ENCODE peak calls at places on chromosome 18, in six cellular contexts. L is smooth muscle cell of the brain vasculature; O is stimulated activated CD4-positive, alpha-beta T cell treated with anti-CD3 and anti-CD28 coated beads, Interleukin-15, amount 100 ng/mL, for 1 hour; C is iris pigment epithelial cell; W is WTC11; R is NCI-H146. K is an unnamed sample.

GRCh38 chr18:21191596-21192307 is 50.3 kb upstream of the GREB1L start:
- DNase-seq in R (peak; percentile 85), C (peak; percentile 70), W (peak; percentile 71), L (no peak), O (no peak), K (peak; percentile 29)

GRCh38 chr18:50745946-50746345 is 73.9 kb downstream of the MRO start:
- DNase-seq in R (no peak), O (no peak), L (no peak), W (no peak), C (no peak), K (no peak)

GRCh38 chr18:50559750-50560680 is at the start of gene MAPK4:
- DNase-seq in L (no peak), C (peak; percentile 27), W (peak; percentile 49), O (no peak), R (peak; percentile 92), K (peak; percentile 24)

GRCh38 chr18:26532367-26533340 is 15.7 kb downstream of the KCTD1 start:
- DNase-seq in O (no peak), R (no peak), C (no peak), L (no peak), W (no peak), K (no peak)

GRCh38 chr18:70826571-70826970 is 537.7 kb downstream of the SOCS6 start:
- DNase-seq in W (no peak), O (no peak), C (no peak), L (no peak), R (no peak), K (no peak)

GRCh38 chr18:78969574-78970315 is 9.9 kb upstream of the SALL3 start:
- DNase-seq in C (no peak), W (no peak), R (no peak), O (no peak), L (no peak), K (no peak)

GRCh38 chr18:47149457-47150028 is 757 bp downstream of the HDHD2 start:
- DNase-seq in R (peak; percentile 62), C (no peak), L (no peak), O (no peak), W (no peak), K (no peak)

GRCh38 chr18:56545539-56545938 is 92.9 kb downstream of the TXNL1 start:
- DNase-seq in W (no peak), C (peak; percentile 23), R (no peak), L (no peak), O (no peak), K (no peak)

GRCh38 chr18:44568986-44569385 is 111.7 kb upstream of the SETBP1 start:
- DNase-seq in O (no peak), L (no peak), W (no peak), C (no peak), R (no peak), K (no peak)

GRCh38 chr18:23384778-23385736 is 68.0 kb upstream of the RIOK3 start:
- DNase-seq in R (no peak), C (no peak), L (no peak), O (no peak), W (no peak), K (no peak)

GRCh38 chr18:48939368-48940097 is 11.2 kb downstream of the SMAD7 start:
- DNase-seq in O (no peak), W (peak; percentile 66), R (no peak), L (no peak), C (peak; percentile 37), K (no peak)

GRCh38 chr18:35605686-35606417 is 24.3 kb downstream of the GALNT1 start:
- DNase-seq in L (no peak), R (no peak), C (peak; percentile 45), O (no peak), W (no peak), K (no peak)

GRCh38 chr18:51852661-51853060 is 487.3 kb upstream of the DCC start:
- DNase-seq in O (no peak), L (no peak), R (no peak), W (no peak), C (no peak), K (no peak)

GRCh38 chr18:48956378-48956777 is 5.6 kb upstream of the SMAD7 start:
- DNase-seq in C (peak; percentile 86), O (no peak), W (no peak), L (no peak), R (no peak), K (no peak)

GRCh38 chr18:46213295-46213694 is 109.1 kb downstream of the HAUS1 start:
- DNase-seq in R (no peak), C (peak; percentile 4), O (no peak), W (no peak), L (no peak), K (no peak)

GRCh38 chr18:49846718-49847470 is 33.6 kb upstream of the ACAA2 start:
- DNase-seq in C (no peak), R (peak; percentile 91), O (no peak), W (no peak), L (no peak), K (no peak)

GRCh38 chr18:46630160-46630559 is 26.9 kb downstream of the LOXHD1 start:
- DNase-seq in R (no peak), C (no peak), W (no peak), L (no peak), O (no peak), K (no peak)

GRCh38 chr18:7524786-7525185 is 42.3 kb upstream of the PTPRM start:
- DNase-seq in W (no peak), C (peak; percentile 46), O (no peak), R (no peak), L (no peak), K (no peak)

GRCh38 chr18:77539860-77540259 is 290.2 kb downstream of the GALR1 start:
- DNase-seq in O (no peak), C (no peak), L (no peak), W (no peak), R (no peak), K (no peak)

GRCh38 chr18:22822024-22822423 is 111.1 kb upstream of the RBBP8 start:
- DNase-seq in O (no peak), R (no peak), W (no peak), L (no peak), C (peak; percentile 82), K (no peak)

GRCh38 chr18:13136689-13137040 is 81.9 kb upstream of the LDLRAD4 start:
- DNase-seq in C (peak; percentile 17), R (peak; percentile 63), L (no peak), W (peak; percentile 54), O (no peak), K (peak; percentile 27)

GRCh38 chr18:54852780-54853675 is 24.8 kb downstream of the RAB27B start:
- DNase-seq in R (no peak), L (no peak), C (peak; percentile 77), O (no peak), W (no peak), K (no peak)

GRCh38 chr18:10259934-10260333 is 194.5 kb upstream of the APCDD1 start:
- DNase-seq in W (no peak), L (no peak), O (no peak), C (no peak), R (no peak), K (no peak)

GRCh38 chr18:74596959-74597661 is 560 bp upstream of the ZNF407 start:
- DNase-seq in L (peak; percentile 40), W (peak; percentile 61), R (peak; percentile 92), O (peak; percentile 57), C (peak; percentile 71), K (peak; percentile 70)

GRCh38 chr18:79257480-79257879 is 138.2 kb upstream of the NFATC1 start:
- DNase-seq in W (no peak), L (no peak), R (no peak), O (no peak), C (no peak), K (no peak)

GRCh38 chr18:58348517-58348916 is 280.4 kb downstream of the ALPK2 start:
- DNase-seq in O (no peak), C (peak; percentile 19), R (no peak), L (no peak), W (no peak), K (no peak)

GRCh38 chr18:78587626-78588600 is 391.7 kb upstream of the SALL3 start:
- DNase-seq in O (no peak), L (no peak), W (no peak), C (no peak), R (no peak), K (no peak)

GRCh38 chr18:22488554-22488953 is 70.8 kb upstream of the CTAGE1 start:
- DNase-seq in C (no peak), R (no peak), L (no peak), O (no peak), W (no peak), K (no peak)

GRCh38 chr18:53422896-53423295 is 801.6 kb downstream of the MBD2 start:
- DNase-seq in R (peak; percentile 11), L (no peak), W (no peak), C (no peak), O (no peak), K (no peak)

GRCh38 chr18:60059216-60059615 is 159.4 kb downstream of the PMAIP1 start:
- DNase-seq in R (no peak), W (no peak), O (no peak), L (no peak), C (no peak), K (no peak)

GRCh38 chr18:77208969-77209368 is 40.7 kb upstream of the GALR1 start:
- DNase-seq in L (peak; percentile 69), O (no peak), R (no peak), C (peak; percentile 74), W (no peak), K (no peak)

GRCh38 chr18:7626922-7627440 is 59.9 kb downstream of the PTPRM start:
- DNase-seq in C (peak; percentile 81), L (no peak), R (no peak), O (no peak), W (no peak), K (no peak)

GRCh38 chr18:2883137-2883671 is 36.4 kb downstream of the EMILIN2 start:
- DNase-seq in O (no peak), R (no peak), W (no peak), C (no peak), L (no peak), K (no peak)

GRCh38 chr18:56505293-56505692 is 133.1 kb downstream of the TXNL1 start:
- DNase-seq in C (no peak), R (no peak), L (no peak), W (no peak), O (no peak), K (no peak)

GRCh38 chr18:27778441-27778840 is 398.5 kb downstream of the CDH2 start:
- DNase-seq in O (no peak), W (no peak), C (peak; percentile 46), R (peak; percentile 35), L (peak; percentile 10), K (peak; percentile 27)

GRCh38 chr18:398866-399637 is 101.4 kb downstream of the COLEC12 start:
- DNase-seq in W (no peak), C (no peak), R (peak; percentile 57), O (no peak), L (no peak), K (peak; percentile 54)

GRCh38 chr18:79379931-79380815 is 15.6 kb upstream of the NFATC1 start:
- DNase-seq in O (no peak), R (no peak), L (no peak), W (no peak), C (no peak), K (no peak)

K was measured in NCI-H2171 treated with DMSO at 0.1 percent for 48 hours.